ENCODE peak calls at places on chromosomes 3 and 15, in ten cellular contexts. X is HFF-Myc, V is nephron progenitor cell, Y is fibroblast of villous mesenchyme, F is cardiac muscle cell, H is fibroblast of lung, I is ovary, Z is neural progenitor cell, N is natural killer cell, M is progenitor cell of endocrine pancreas. E is an unnamed sample.

GRCh38 chr3:147943265-147943945 is 534.2 kb downstream of the ZIC1 start:
- DNase-seq in X (peak), V (no peak), Y (peak), F (peak), H (peak), I (no peak), Z (no peak), N (no peak), M (no peak), E (no peak)

GRCh38 chr3:158802399-158803023 is 657 bp downstream of the MFSD1 start:
- DNase-seq in X (no peak), V (no peak), Y (no peak), F (no peak), H (no peak), I (no peak), Z (no peak), N (no peak), M (no peak), E (no peak)

GRCh38 chr3:117145677-117146076 is 436.1 kb downstream of the TUSC7 start:
- DNase-seq in X (no peak), V (no peak), Y (no peak), F (no peak), H (no peak), I (no peak), Z (no peak), N (no peak), M (no peak), E (no peak)

GRCh38 chr15:35043380-35044095 is 41.6 kb downstream of the NANOGP8 start:
- DNase-seq in X (no peak), V (no peak), Y (no peak), F (peak), H (no peak), I (no peak), Z (no peak), N (no peak), M (no peak), E (no peak)

GRCh38 chr3:59759298-59760169 is 709.7 kb upstream of the CFAP20DC start:
- DNase-seq in X (no peak), V (no peak), Y (no peak), F (no peak), H (no peak), I (no peak), Z (no peak), N (no peak), M (no peak), E (no peak)

GRCh38 chr3:72004749-72005292 is 219.9 kb upstream of the PROK2 start:
- DNase-seq in X (no peak), V (no peak), Y (peak), F (peak), H (peak), I (no peak), Z (no peak), N (no peak), M (no peak), E (no peak)

GRCh38 chr15:31396881-31397560 is 70.4 kb downstream of the KLF13 start:
- DNase-seq in X (peak), V (peak), Y (peak), F (peak), H (peak), I (peak), Z (peak), N (no peak), M (no peak), E (peak)

GRCh38 chr15:91946914-91947313 is 93.4 kb downstream of the SLCO3A1 start:
- DNase-seq in X (no peak), V (no peak), Y (no peak), F (no peak), H (no peak), I (no peak), Z (peak), N (no peak), M (no peak), E (peak)

GRCh38 chr3:14508966-14509795 is 31.0 kb downstream of the GRIP2 start:
- DNase-seq in X (no peak), V (peak), Y (peak), F (peak), H (peak), I (peak), Z (peak), N (peak), M (peak), E (peak)

GRCh38 chr3:43613980-43614379 is 7.8 kb downstream of the ANO10 start:
- DNase-seq in X (no peak), V (no peak), Y (no peak), F (no peak), H (no peak), I (no peak), Z (no peak), N (no peak), M (no peak), E (no peak)

GRCh38 chr3:107524214-107525100 is 1.7 kb downstream of the BBX start:
- DNase-seq in X (no peak), V (peak), Y (peak), F (peak), H (peak), I (peak), Z (peak), N (peak), M (peak), E (peak)

GRCh38 chr15:45714501-45715488 is 80.0 kb downstream of the SQOR start:
- DNase-seq in X (peak), V (peak), Y (peak), F (peak), H (peak), I (no peak), Z (peak), N (no peak), M (peak), E (peak)

GRCh38 chr3:158091526-158091925 is 14.7 kb downstream of the SHOX2 start:
- DNase-seq in X (peak), V (no peak), Y (peak), F (peak), H (peak), I (no peak), Z (peak), N (no peak), M (no peak), E (no peak)

GRCh38 chr15:67180514-67181191 is 73.8 kb downstream of the AAGAB start:
- DNase-seq in X (no peak), V (no peak), Y (no peak), F (no peak), H (no peak), I (no peak), Z (peak), N (no peak), M (no peak), E (no peak)

GRCh38 chr3:20197775-20198174 is 11.8 kb upstream of the SGO1 start:
- DNase-seq in X (no peak), V (no peak), Y (no peak), F (no peak), H (no peak), I (no peak), Z (no peak), N (no peak), M (no peak), E (no peak)
- TF ChIP-seq CTCF in X (no peak), V (no peak), Y (no peak), F (no peak), H (no peak), I (no peak), Z (no peak), N (no peak), M (no peak), E (no peak)

DNA sequence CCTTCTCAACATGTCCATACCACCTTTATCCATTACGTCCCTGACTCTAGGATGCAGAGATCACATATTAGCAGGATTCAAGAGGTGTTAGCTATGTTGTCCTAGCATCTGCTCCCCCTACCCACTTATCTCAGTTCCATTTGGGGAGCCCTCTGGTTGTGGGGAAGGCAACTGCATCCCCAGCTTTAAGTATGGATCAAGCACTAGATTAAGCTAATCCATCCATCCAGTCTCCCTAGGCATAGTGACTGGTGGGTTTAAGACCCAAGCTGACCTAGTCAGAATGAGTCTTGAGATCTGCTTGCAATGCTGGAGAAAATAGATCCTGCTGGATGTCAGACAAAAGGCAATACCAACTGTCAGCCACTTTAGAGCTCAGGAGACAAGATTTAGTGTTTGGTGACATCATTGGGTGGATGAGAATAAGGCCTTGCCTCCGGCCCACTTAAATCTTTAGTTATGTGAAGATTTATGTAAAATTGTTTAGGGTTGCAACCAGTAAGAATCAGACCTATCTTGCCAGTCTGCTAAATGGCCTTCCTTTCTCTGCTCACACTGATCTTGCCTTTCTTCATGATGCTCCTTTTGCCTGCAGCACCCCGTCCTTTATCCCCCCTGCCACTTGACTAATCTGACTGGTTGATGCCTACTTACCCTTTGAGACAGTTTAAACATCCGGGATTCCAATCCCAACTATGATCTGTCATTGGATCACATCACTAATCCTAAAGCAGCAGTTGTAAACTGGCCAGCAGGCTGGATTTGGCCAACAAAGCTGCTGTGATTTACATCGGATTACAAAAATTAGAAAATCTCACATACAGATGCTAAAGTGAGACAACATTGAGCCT is 2.1 kb upstream of the ISY1 start:
- DNase-seq in X (no peak), V (peak), Y (peak), F (peak), H (peak), I (no peak), Z (peak), N (no peak), M (no peak), E (no peak)
- TF ChIP-seq CTCF in X (peak), V (no peak), Y (peak), F (peak), H (peak), I (no peak), Z (peak), N (no peak), M (peak), E (no peak)

GRCh38 chr3:141382571-141382970 is 14.3 kb downstream of the ZBTB38 start:
- DNase-seq in X (no peak), V (no peak), Y (no peak), F (no peak), H (no peak), I (no peak), Z (no peak), N (no peak), M (no peak), E (no peak)
- TF ChIP-seq CTCF in X (no peak), V (no peak), Y (no peak), F (no peak), H (no peak), I (no peak), Z (no peak), N (no peak), M (no peak), E (no peak)

DNA sequence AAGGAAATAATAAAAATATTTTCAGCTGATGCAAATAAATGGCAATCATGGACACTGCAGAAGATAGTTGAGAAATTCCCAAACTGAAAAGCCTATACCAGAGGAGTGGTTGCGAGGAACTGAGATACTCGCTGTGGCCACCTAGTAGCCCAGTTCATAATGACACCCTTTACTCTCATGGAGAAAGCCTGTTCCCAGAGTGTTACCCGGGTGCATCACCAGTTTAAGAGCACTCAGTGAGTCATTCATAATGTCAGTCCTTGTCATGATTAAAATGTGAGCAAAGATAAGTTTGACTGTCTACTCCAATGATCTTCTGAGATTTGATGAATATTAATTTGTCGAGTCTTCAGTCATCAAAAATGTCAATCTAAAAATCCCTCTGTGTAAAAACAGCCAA is 138.4 kb upstream of the LRRC3B start:
- DNase-seq in X (no peak), V (no peak), Y (no peak), F (no peak), H (no peak), I (no peak), Z (peak), N (no peak), M (peak), E (peak)
- TF ChIP-seq CTCF in X (no peak), V (peak), Y (no peak), F (no peak), H (no peak), I (no peak), Z (peak), N (no peak), M (peak), E (peak)

E was measured in endothelial cell.